ENCODE peak calls at places on chromosomes 7 and 10, in six cellular contexts. D is ovary, B is heart left ventricle, R is left ventricle myocardium inferior, Z is SK-N-SH, A is upper lobe of right lung. E is an unnamed sample.

GRCh38 chr10:121426307-121426706 is 171.9 kb downstream of the FGFR2 start:
- DNase-seq in R (no peak), A (no peak), Z (no peak), B (no peak), D (no peak), E (no peak)

GRCh38 chr10:31083765-31084184 is 52.1 kb upstream of the ZNF438 start:
- DNase-seq in Z (peak; percentile 47), R (no peak), D (no peak), B (no peak), A (no peak), E (peak; percentile 66)

GRCh38 chr7:31443457-31443856 is 70.4 kb upstream of the ITPRID1 start:
- DNase-seq in B (no peak), Z (peak; percentile 45), R (no peak), A (no peak), D (no peak), E (no peak)

GRCh38 chr7:139680676-139681462 is 96.9 kb downstream of the HIPK2 start:
- DNase-seq in R (peak; percentile 68), D (no peak), B (peak; percentile 92), Z (no peak), A (no peak), E (peak; percentile 73)

GRCh38 chr7:120402801-120403200 is 129.8 kb downstream of the KCND2 start:
- DNase-seq in Z (no peak), B (no peak), A (no peak), R (no peak), D (no peak), E (no peak)

GRCh38 chr7:70797109-70797514 is 334.8 kb upstream of the GALNT17 start:
- DNase-seq in R (no peak), B (no peak), D (no peak), A (no peak), Z (peak; percentile 78), E (no peak)

GRCh38 chr7:98423043-98423442 is 22.2 kb upstream of the BAIAP2L1 start:
- DNase-seq in B (no peak), Z (peak; percentile 41), R (no peak), A (no peak), D (no peak), E (no peak)

GRCh38 chr10:79904671-79905321 is 44.1 kb downstream of the SFTPD start:
- DNase-seq in B (peak; percentile 86), R (peak; percentile 80), Z (peak; percentile 71), D (peak; percentile 71), A (peak; percentile 91), E (peak; percentile 92)

GRCh38 chr7:108004220-108005142 is 1.5 kb upstream of the LAMB1 start:
- DNase-seq in Z (no peak), A (no peak), B (no peak), R (no peak), D (no peak), E (no peak)

GRCh38 chr10:8013619-8014018 is 40.9 kb upstream of the GATA3 start:
- DNase-seq in Z (no peak), D (no peak), R (no peak), B (no peak), A (no peak), E (no peak)

GRCh38 chr7:15577600-15577999 is 15.8 kb upstream of the AGMO start:
- DNase-seq in R (no peak), B (no peak), Z (no peak), D (no peak), A (no peak), E (no peak)

GRCh38 chr7:2111568-2111967 is 121.2 kb downstream of the MAD1L1 start:
- DNase-seq in Z (no peak), D (no peak), B (no peak), R (no peak), A (no peak), E (peak; percentile 38)

GRCh38 chr7:44767912-44768662 is 19.4 kb downstream of the ZMIZ2 start:
- DNase-seq in A (peak; percentile 69), Z (peak; percentile 51), R (peak; percentile 82), B (peak; percentile 74), D (peak; percentile 82), E (peak; percentile 88)

GRCh38 chr7:74289018-74289659 is at the start of gene CLIP2:
- DNase-seq in D (peak; percentile 86), A (peak; percentile 91), B (peak; percentile 84), R (peak; percentile 85), Z (peak; percentile 99), E (peak; percentile 84)

GRCh38 chr10:82576093-82576492 is 701.1 kb downstream of the NRG3 start:
- DNase-seq in A (no peak), R (no peak), Z (no peak), D (no peak), B (no peak), E (no peak)

GRCh38 chr10:128237710-128238109 is 111.5 kb upstream of the MKI67 start:
- DNase-seq in B (no peak), R (no peak), D (no peak), Z (no peak), A (no peak), E (no peak)

GRCh38 chr7:43112088-43112940 is at the start of gene HECW1:
- DNase-seq in D (peak; percentile 31), Z (no peak), B (no peak), A (no peak), R (no peak), E (no peak)
- H3K4me3 ChIP-seq in D (peak within 1 kb of the TSS; percentile 26), Z (no peak within 1 kb of the TSS), B (peak within 1 kb of the TSS; percentile 29), A (peak within 1 kb of the TSS; percentile 38), R (peak within 1 kb of the TSS; percentile 64), E (peak within 1 kb of the TSS; percentile 13)

DNA sequence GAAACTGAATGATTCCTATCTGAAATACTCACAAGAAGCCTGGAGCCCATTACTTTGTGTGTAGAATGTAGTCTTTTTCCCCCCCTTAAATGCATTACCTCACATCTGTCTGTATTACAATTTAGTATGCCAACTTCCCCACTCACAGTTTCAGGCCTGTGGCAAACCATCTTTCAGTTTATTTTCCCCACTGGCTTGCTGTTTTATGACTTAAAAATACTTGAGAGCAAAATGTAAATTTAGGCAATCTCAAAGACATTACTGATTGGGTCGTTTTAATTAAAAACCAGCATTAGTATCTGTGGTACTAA is 30.4 kb downstream of the PIP4K2A start:
- DNase-seq in R (no peak), Z (peak; percentile 41), D (no peak), A (no peak), B (no peak), E (no peak)
- H3K27ac ChIP-seq in R (no peak overlapping the region), Z (peak overlapping the region; percentile 85), D (no peak overlapping the region), A (no peak overlapping the region), B (no peak overlapping the region), E (no peak overlapping the region)

GRCh38 chr7:6577369-6578113 is at the start of gene ZDHHC4:
- DNase-seq in B (peak; percentile 94), A (peak; percentile 96), Z (peak; percentile 99), D (peak; percentile 89), R (peak; percentile 91), E (peak; percentile 96)
- H3K4me3 ChIP-seq in B (peak within 1 kb of the TSS; percentile 56), A (peak within 1 kb of the TSS; percentile 74), Z (peak within 1 kb of the TSS; percentile 62), D (peak within 1 kb of the TSS; percentile 64), R (peak within 1 kb of the TSS; percentile 76), E (peak within 1 kb of the TSS; percentile 92)

GRCh38 chr7:157265051-157265450 is 71.8 kb upstream of the DNAJB6 start:
- DNase-seq in D (no peak), B (no peak), Z (no peak), A (no peak), R (no peak), E (no peak)

GRCh38 chr7:157267956-157268355 is 68.8 kb upstream of the DNAJB6 start:
- DNase-seq in A (no peak), Z (no peak), B (no peak), R (no peak), D (no peak), E (no peak)

GRCh38 chr7:157268540-157268939 is 68.3 kb upstream of the DNAJB6 start:
- DNase-seq in B (no peak), A (no peak), Z (no peak), R (no peak), D (no peak), E (no peak)

GRCh38 chr7:157267516-157267915 is 69.3 kb upstream of the DNAJB6 start:
- DNase-seq in D (no peak), A (no peak), Z (no peak), R (no peak), B (no peak), E (peak; percentile 1)

DNA sequence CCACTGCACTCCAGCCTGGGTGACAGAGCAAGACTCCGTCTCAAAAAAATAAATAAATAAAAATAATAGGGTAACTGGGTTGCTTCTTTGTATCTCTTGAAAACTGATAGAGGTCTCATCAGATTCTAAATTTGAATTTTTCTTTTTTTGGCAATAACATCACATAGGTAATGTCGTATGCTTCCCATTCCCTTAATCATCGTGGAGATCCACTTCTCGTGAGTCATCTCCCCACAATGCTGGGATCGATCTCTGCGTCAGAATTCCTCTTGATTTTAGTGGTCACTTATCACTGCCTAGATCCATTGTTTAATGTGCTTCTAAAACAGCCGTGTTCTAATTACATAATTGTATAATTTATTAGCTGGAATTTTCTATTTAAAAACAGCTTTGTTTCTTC is 70.5 kb upstream of the DNAJB6 start:
- DNase-seq in R (no peak), Z (no peak), D (no peak), B (no peak), A (no peak), E (no peak)
- H3K27ac ChIP-seq in R (no peak overlapping the region), Z (peak overlapping the region; percentile 1), D (no peak overlapping the region), B (no peak overlapping the region), A (no peak overlapping the region), E (no peak overlapping the region)

DNA sequence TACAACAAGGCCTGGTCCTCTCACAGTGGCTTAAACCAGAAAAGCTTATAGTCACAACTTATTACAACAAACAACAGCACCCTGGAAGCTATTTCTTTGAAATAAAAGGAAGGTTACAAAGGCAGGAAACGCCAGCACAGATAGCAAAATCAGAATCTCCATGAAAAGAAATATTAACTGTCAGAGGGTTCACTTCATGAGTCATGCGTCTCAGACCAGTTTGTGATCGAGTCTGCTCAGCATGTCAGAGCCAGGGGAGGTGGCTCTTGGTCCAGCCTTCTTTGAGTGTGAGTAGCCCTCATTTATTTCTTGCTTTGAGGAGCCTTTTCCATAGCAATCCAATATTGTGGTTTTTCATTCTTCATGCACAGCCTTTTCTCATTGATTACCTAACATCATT is 418.7 kb upstream of the NPVF start:
- DNase-seq in D (no peak), A (no peak), Z (no peak), R (no peak), B (no peak), E (no peak)
- H3K4me3 ChIP-seq in D (no peak overlapping the region), A (no peak overlapping the region), Z (no peak overlapping the region), R (no peak overlapping the region), B (no peak overlapping the region), E (no peak overlapping the region)

DNA sequence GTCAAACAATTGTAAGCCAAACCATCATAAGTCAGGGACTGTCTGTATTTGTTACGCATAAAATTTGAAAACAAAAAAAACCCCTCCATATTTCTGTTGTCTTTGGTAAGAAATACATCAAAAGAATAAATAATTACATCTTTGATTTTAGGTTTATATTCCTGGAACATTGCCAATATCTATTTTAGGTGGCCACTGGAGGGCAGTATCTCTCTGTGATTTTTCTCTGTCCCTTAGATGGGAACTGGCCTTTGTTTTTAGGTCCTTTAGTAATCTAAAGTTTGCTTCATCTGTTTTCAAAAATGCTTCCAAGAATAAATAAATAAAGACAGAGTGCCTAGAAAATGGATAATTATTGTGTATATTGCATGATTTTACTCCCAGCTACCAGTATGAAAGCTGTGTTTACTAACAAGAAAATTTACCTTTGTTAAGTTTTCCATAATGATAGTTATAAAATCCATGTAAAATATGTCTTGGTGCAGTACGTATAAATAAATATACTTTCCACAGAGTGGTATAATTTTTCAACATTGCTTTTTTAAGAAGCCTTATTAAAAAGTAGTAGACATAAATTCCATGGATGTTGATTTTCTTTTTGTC is 64.2 kb downstream of the PHYHIPL start:
- DNase-seq in B (no peak), R (no peak), A (no peak), D (no peak), Z (peak; percentile 23), E (no peak)
- H3K27ac ChIP-seq in B (no peak overlapping the region), R (no peak overlapping the region), A (no peak overlapping the region), D (no peak overlapping the region), Z (no peak overlapping the region), E (no peak overlapping the region)

E was measured in right cardiac atrium.